ENCODE peak calls at places on chromosomes 5 and 9, in ten cellular contexts. One of them, this sample, is unnamed.

GRCh38 chr5:151213803-151214613 is 9.9 kb downstream of the CCDC69 start:
- DNase-seq in heart left ventricle: peak
- DNase-seq in tibial nerve: peak
- DNase-seq in CD4-positive, alpha-beta memory T cell: peak
- DNase-seq in NCI-H510A: no peak
- DNase-seq in neural progenitor cell: no peak
- DNase-seq in stimulated activated CD8-positive, alpha-beta memory T cell treated with anti-CD3 and anti-CD28 coated beads, Interleukin-15, amount 100 ng/mL, for 1 hour: peak
- DNase-seq in mucosa of descending colon: peak
- DNase-seq in activated CD4-positive, alpha-beta T cell treated with anti-CD3 and anti-CD28 coated beads for 4 hours: peak
- DNase-seq in HL-60: peak
- DNase-seq in this sample: peak

GRCh38 chr5:5229405-5229804 is 89.3 kb downstream of the ADAMTS16 start:
- DNase-seq in heart left ventricle: no peak
- DNase-seq in tibial nerve: no peak
- DNase-seq in CD4-positive, alpha-beta memory T cell: no peak
- DNase-seq in NCI-H510A: no peak
- DNase-seq in neural progenitor cell: no peak
- DNase-seq in stimulated activated CD8-positive, alpha-beta memory T cell treated with anti-CD3 and anti-CD28 coated beads, Interleukin-15, amount 100 ng/mL, for 1 hour: no peak
- DNase-seq in mucosa of descending colon: no peak
- DNase-seq in activated CD4-positive, alpha-beta T cell treated with anti-CD3 and anti-CD28 coated beads for 4 hours: no peak
- DNase-seq in HL-60: no peak
- DNase-seq in this sample: no peak

GRCh38 chr5:6183391-6184390 is 194.7 kb downstream of the MED10 start:
- DNase-seq in heart left ventricle: no peak
- DNase-seq in tibial nerve: no peak
- DNase-seq in CD4-positive, alpha-beta memory T cell: no peak
- DNase-seq in NCI-H510A: no peak
- DNase-seq in neural progenitor cell: no peak
- DNase-seq in stimulated activated CD8-positive, alpha-beta memory T cell treated with anti-CD3 and anti-CD28 coated beads, Interleukin-15, amount 100 ng/mL, for 1 hour: no peak
- DNase-seq in mucosa of descending colon: no peak
- DNase-seq in activated CD4-positive, alpha-beta T cell treated with anti-CD3 and anti-CD28 coated beads for 4 hours: no peak
- DNase-seq in HL-60: no peak
- DNase-seq in this sample: no peak

GRCh38 chr9:127686461-127687393 is 20.1 kb upstream of the CFAP157 start:
- DNase-seq in heart left ventricle: no peak
- DNase-seq in tibial nerve: no peak
- DNase-seq in CD4-positive, alpha-beta memory T cell: no peak
- DNase-seq in NCI-H510A: no peak
- DNase-seq in neural progenitor cell: no peak
- DNase-seq in stimulated activated CD8-positive, alpha-beta memory T cell treated with anti-CD3 and anti-CD28 coated beads, Interleukin-15, amount 100 ng/mL, for 1 hour: no peak
- DNase-seq in mucosa of descending colon: no peak
- DNase-seq in activated CD4-positive, alpha-beta T cell treated with anti-CD3 and anti-CD28 coated beads for 4 hours: no peak
- DNase-seq in HL-60: no peak
- DNase-seq in this sample: no peak

GRCh38 chr9:97873410-97873809 is 20.4 kb downstream of the FOXE1 start:
- DNase-seq in heart left ventricle: no peak
- DNase-seq in tibial nerve: no peak
- DNase-seq in CD4-positive, alpha-beta memory T cell: no peak
- DNase-seq in NCI-H510A: no peak
- DNase-seq in neural progenitor cell: no peak
- DNase-seq in stimulated activated CD8-positive, alpha-beta memory T cell treated with anti-CD3 and anti-CD28 coated beads, Interleukin-15, amount 100 ng/mL, for 1 hour: no peak
- DNase-seq in mucosa of descending colon: no peak
- DNase-seq in activated CD4-positive, alpha-beta T cell treated with anti-CD3 and anti-CD28 coated beads for 4 hours: no peak
- DNase-seq in HL-60: no peak
- DNase-seq in this sample: no peak

GRCh38 chr9:96769989-96770388 is 7.9 kb downstream of the ZNF510 start:
- DNase-seq in heart left ventricle: no peak
- DNase-seq in tibial nerve: no peak
- DNase-seq in CD4-positive, alpha-beta memory T cell: no peak
- DNase-seq in NCI-H510A: no peak
- DNase-seq in neural progenitor cell: no peak
- DNase-seq in stimulated activated CD8-positive, alpha-beta memory T cell treated with anti-CD3 and anti-CD28 coated beads, Interleukin-15, amount 100 ng/mL, for 1 hour: no peak
- DNase-seq in mucosa of descending colon: no peak
- DNase-seq in activated CD4-positive, alpha-beta T cell treated with anti-CD3 and anti-CD28 coated beads for 4 hours: no peak
- DNase-seq in HL-60: no peak
- DNase-seq in this sample: no peak

GRCh38 chr9:1235650-1236401 is 185.7 kb downstream of the DMRT2 start:
- DNase-seq in heart left ventricle: no peak
- DNase-seq in tibial nerve: no peak
- DNase-seq in CD4-positive, alpha-beta memory T cell: no peak
- DNase-seq in NCI-H510A: no peak
- DNase-seq in neural progenitor cell: no peak
- DNase-seq in stimulated activated CD8-positive, alpha-beta memory T cell treated with anti-CD3 and anti-CD28 coated beads, Interleukin-15, amount 100 ng/mL, for 1 hour: no peak
- DNase-seq in mucosa of descending colon: no peak
- DNase-seq in activated CD4-positive, alpha-beta T cell treated with anti-CD3 and anti-CD28 coated beads for 4 hours: no peak
- DNase-seq in HL-60: no peak
- DNase-seq in this sample: no peak

GRCh38 chr9:112288029-112288428 is 45.4 kb downstream of the PTBP3 start:
- DNase-seq in heart left ventricle: no peak
- DNase-seq in tibial nerve: no peak
- DNase-seq in CD4-positive, alpha-beta memory T cell: no peak
- DNase-seq in NCI-H510A: no peak
- DNase-seq in neural progenitor cell: no peak
- DNase-seq in stimulated activated CD8-positive, alpha-beta memory T cell treated with anti-CD3 and anti-CD28 coated beads, Interleukin-15, amount 100 ng/mL, for 1 hour: no peak
- DNase-seq in mucosa of descending colon: no peak
- DNase-seq in activated CD4-positive, alpha-beta T cell treated with anti-CD3 and anti-CD28 coated beads for 4 hours: no peak
- DNase-seq in HL-60: no peak
- DNase-seq in this sample: no peak

GRCh38 chr5:150540615-150541396 is 32.9 kb downstream of the NDST1 start:
- DNase-seq in heart left ventricle: peak
- DNase-seq in tibial nerve: no peak
- DNase-seq in CD4-positive, alpha-beta memory T cell: no peak
- DNase-seq in NCI-H510A: no peak
- DNase-seq in neural progenitor cell: no peak
- DNase-seq in stimulated activated CD8-positive, alpha-beta memory T cell treated with anti-CD3 and anti-CD28 coated beads, Interleukin-15, amount 100 ng/mL, for 1 hour: no peak
- DNase-seq in mucosa of descending colon: no peak
- DNase-seq in activated CD4-positive, alpha-beta T cell treated with anti-CD3 and anti-CD28 coated beads for 4 hours: no peak
- DNase-seq in HL-60: no peak
- DNase-seq in this sample: no peak

GRCh38 chr5:943874-944620 is 51.4 kb downstream of the TRIP13 start:
- DNase-seq in heart left ventricle: no peak
- DNase-seq in tibial nerve: no peak
- DNase-seq in CD4-positive, alpha-beta memory T cell: no peak
- DNase-seq in NCI-H510A: no peak
- DNase-seq in neural progenitor cell: no peak
- DNase-seq in stimulated activated CD8-positive, alpha-beta memory T cell treated with anti-CD3 and anti-CD28 coated beads, Interleukin-15, amount 100 ng/mL, for 1 hour: no peak
- DNase-seq in mucosa of descending colon: no peak
- DNase-seq in activated CD4-positive, alpha-beta T cell treated with anti-CD3 and anti-CD28 coated beads for 4 hours: no peak
- DNase-seq in HL-60: no peak
- DNase-seq in this sample: no peak

GRCh38 chr9:87464110-87464991 is 33.3 kb upstream of the DAPK1 start:
- DNase-seq in heart left ventricle: no peak
- DNase-seq in tibial nerve: no peak
- DNase-seq in CD4-positive, alpha-beta memory T cell: no peak
- DNase-seq in NCI-H510A: no peak
- DNase-seq in neural progenitor cell: no peak
- DNase-seq in stimulated activated CD8-positive, alpha-beta memory T cell treated with anti-CD3 and anti-CD28 coated beads, Interleukin-15, amount 100 ng/mL, for 1 hour: no peak
- DNase-seq in mucosa of descending colon: no peak
- DNase-seq in activated CD4-positive, alpha-beta T cell treated with anti-CD3 and anti-CD28 coated beads for 4 hours: no peak
- DNase-seq in HL-60: no peak
- DNase-seq in this sample: peak

GRCh38 chr5:43664641-43665040 is 61.7 kb downstream of the NNT start:
- DNase-seq in heart left ventricle: no peak
- DNase-seq in tibial nerve: no peak
- DNase-seq in CD4-positive, alpha-beta memory T cell: no peak
- DNase-seq in NCI-H510A: no peak
- DNase-seq in neural progenitor cell: no peak
- DNase-seq in stimulated activated CD8-positive, alpha-beta memory T cell treated with anti-CD3 and anti-CD28 coated beads, Interleukin-15, amount 100 ng/mL, for 1 hour: no peak
- DNase-seq in mucosa of descending colon: no peak
- DNase-seq in activated CD4-positive, alpha-beta T cell treated with anti-CD3 and anti-CD28 coated beads for 4 hours: no peak
- DNase-seq in HL-60: no peak
- DNase-seq in this sample: no peak

GRCh38 chr5:18314192-18314778 is 680.0 kb downstream of the TAF11L14 start:
- DNase-seq in heart left ventricle: no peak
- DNase-seq in tibial nerve: no peak
- DNase-seq in CD4-positive, alpha-beta memory T cell: no peak
- DNase-seq in NCI-H510A: no peak
- DNase-seq in neural progenitor cell: peak
- DNase-seq in stimulated activated CD8-positive, alpha-beta memory T cell treated with anti-CD3 and anti-CD28 coated beads, Interleukin-15, amount 100 ng/mL, for 1 hour: no peak
- DNase-seq in mucosa of descending colon: no peak
- DNase-seq in activated CD4-positive, alpha-beta T cell treated with anti-CD3 and anti-CD28 coated beads for 4 hours: no peak
- DNase-seq in HL-60: no peak
- DNase-seq in this sample: peak

GRCh38 chr9:133534346-133535284 is at the start of gene ADAMTSL2:
- DNase-seq in heart left ventricle: peak
- DNase-seq in tibial nerve: no peak
- DNase-seq in CD4-positive, alpha-beta memory T cell: no peak
- DNase-seq in NCI-H510A: peak
- DNase-seq in neural progenitor cell: peak
- DNase-seq in stimulated activated CD8-positive, alpha-beta memory T cell treated with anti-CD3 and anti-CD28 coated beads, Interleukin-15, amount 100 ng/mL, for 1 hour: peak
- DNase-seq in mucosa of descending colon: peak
- DNase-seq in activated CD4-positive, alpha-beta T cell treated with anti-CD3 and anti-CD28 coated beads for 4 hours: peak
- DNase-seq in HL-60: no peak
- DNase-seq in this sample: peak

GRCh38 chr5:119255571-119256356 is 100.1 kb upstream of the TNFAIP8 start:
- DNase-seq in heart left ventricle: no peak
- DNase-seq in tibial nerve: no peak
- DNase-seq in CD4-positive, alpha-beta memory T cell: no peak
- DNase-seq in NCI-H510A: no peak
- DNase-seq in neural progenitor cell: no peak
- DNase-seq in stimulated activated CD8-positive, alpha-beta memory T cell treated with anti-CD3 and anti-CD28 coated beads, Interleukin-15, amount 100 ng/mL, for 1 hour: no peak
- DNase-seq in mucosa of descending colon: peak
- DNase-seq in activated CD4-positive, alpha-beta T cell treated with anti-CD3 and anti-CD28 coated beads for 4 hours: no peak
- DNase-seq in HL-60: no peak
- DNase-seq in this sample: no peak

GRCh38 chr5:79835220-79835714 is 145.6 kb downstream of the CMYA5 start:
- DNase-seq in heart left ventricle: no peak
- DNase-seq in tibial nerve: no peak
- DNase-seq in CD4-positive, alpha-beta memory T cell: no peak
- DNase-seq in NCI-H510A: no peak
- DNase-seq in neural progenitor cell: no peak
- DNase-seq in stimulated activated CD8-positive, alpha-beta memory T cell treated with anti-CD3 and anti-CD28 coated beads, Interleukin-15, amount 100 ng/mL, for 1 hour: no peak
- DNase-seq in mucosa of descending colon: no peak
- DNase-seq in activated CD4-positive, alpha-beta T cell treated with anti-CD3 and anti-CD28 coated beads for 4 hours: no peak
- DNase-seq in HL-60: no peak
- DNase-seq in this sample: no peak

GRCh38 chr9:87342743-87343142 is 154.9 kb upstream of the DAPK1 start:
- DNase-seq in heart left ventricle: peak
- DNase-seq in tibial nerve: peak
- DNase-seq in CD4-positive, alpha-beta memory T cell: no peak
- DNase-seq in NCI-H510A: no peak
- DNase-seq in neural progenitor cell: no peak
- DNase-seq in stimulated activated CD8-positive, alpha-beta memory T cell treated with anti-CD3 and anti-CD28 coated beads, Interleukin-15, amount 100 ng/mL, for 1 hour: no peak
- DNase-seq in mucosa of descending colon: no peak
- DNase-seq in activated CD4-positive, alpha-beta T cell treated with anti-CD3 and anti-CD28 coated beads for 4 hours: no peak
- DNase-seq in HL-60: no peak
- DNase-seq in this sample: no peak

GRCh38 chr5:124436294-124436693 is 310.1 kb downstream of the ZNF608 start:
- DNase-seq in heart left ventricle: no peak
- DNase-seq in tibial nerve: no peak
- DNase-seq in CD4-positive, alpha-beta memory T cell: no peak
- DNase-seq in NCI-H510A: no peak
- DNase-seq in neural progenitor cell: no peak
- DNase-seq in stimulated activated CD8-positive, alpha-beta memory T cell treated with anti-CD3 and anti-CD28 coated beads, Interleukin-15, amount 100 ng/mL, for 1 hour: no peak
- DNase-seq in mucosa of descending colon: no peak
- DNase-seq in activated CD4-positive, alpha-beta T cell treated with anti-CD3 and anti-CD28 coated beads for 4 hours: no peak
- DNase-seq in HL-60: no peak
- DNase-seq in this sample: no peak

GRCh38 chr9:70557665-70558419 is 143.4 kb upstream of the KLF9 start:
- DNase-seq in heart left ventricle: no peak
- DNase-seq in tibial nerve: no peak
- DNase-seq in CD4-positive, alpha-beta memory T cell: no peak
- DNase-seq in NCI-H510A: no peak
- DNase-seq in neural progenitor cell: no peak
- DNase-seq in stimulated activated CD8-positive, alpha-beta memory T cell treated with anti-CD3 and anti-CD28 coated beads, Interleukin-15, amount 100 ng/mL, for 1 hour: no peak
- DNase-seq in mucosa of descending colon: no peak
- DNase-seq in activated CD4-positive, alpha-beta T cell treated with anti-CD3 and anti-CD28 coated beads for 4 hours: no peak
- DNase-seq in HL-60: no peak
- DNase-seq in this sample: no peak

GRCh38 chr9:124242331-124243194 is 15.2 kb upstream of the NEK6 start:
- DNase-seq in heart left ventricle: peak
- DNase-seq in tibial nerve: no peak
- DNase-seq in CD4-positive, alpha-beta memory T cell: no peak
- DNase-seq in NCI-H510A: no peak
- DNase-seq in neural progenitor cell: peak
- DNase-seq in stimulated activated CD8-positive, alpha-beta memory T cell treated with anti-CD3 and anti-CD28 coated beads, Interleukin-15, amount 100 ng/mL, for 1 hour: no peak
- DNase-seq in mucosa of descending colon: peak
- DNase-seq in activated CD4-positive, alpha-beta T cell treated with anti-CD3 and anti-CD28 coated beads for 4 hours: no peak
- DNase-seq in HL-60: peak
- DNase-seq in this sample: no peak

GRCh38 chr9:126443144-126443543 is 116.5 kb downstream of the MVB12B start:
- DNase-seq in heart left ventricle: no peak
- DNase-seq in tibial nerve: no peak
- DNase-seq in CD4-positive, alpha-beta memory T cell: no peak
- DNase-seq in NCI-H510A: no peak
- DNase-seq in neural progenitor cell: no peak
- DNase-seq in stimulated activated CD8-positive, alpha-beta memory T cell treated with anti-CD3 and anti-CD28 coated beads, Interleukin-15, amount 100 ng/mL, for 1 hour: no peak
- DNase-seq in mucosa of descending colon: no peak
- DNase-seq in activated CD4-positive, alpha-beta T cell treated with anti-CD3 and anti-CD28 coated beads for 4 hours: no peak
- DNase-seq in HL-60: no peak
- DNase-seq in this sample: no peak

GRCh38 chr5:149426931-149427330 is 47.8 kb upstream of the IL17B start:
- DNase-seq in heart left ventricle: no peak
- DNase-seq in tibial nerve: no peak
- DNase-seq in CD4-positive, alpha-beta memory T cell: no peak
- DNase-seq in NCI-H510A: no peak
- DNase-seq in neural progenitor cell: no peak
- DNase-seq in stimulated activated CD8-positive, alpha-beta memory T cell treated with anti-CD3 and anti-CD28 coated beads, Interleukin-15, amount 100 ng/mL, for 1 hour: no peak
- DNase-seq in mucosa of descending colon: no peak
- DNase-seq in activated CD4-positive, alpha-beta T cell treated with anti-CD3 and anti-CD28 coated beads for 4 hours: no peak
- DNase-seq in HL-60: no peak
- DNase-seq in this sample: no peak

GRCh38 chr9:79353856-79354520 is 217.8 kb upstream of the TLE4 start:
- DNase-seq in heart left ventricle: no peak
- DNase-seq in tibial nerve: no peak
- DNase-seq in CD4-positive, alpha-beta memory T cell: no peak
- DNase-seq in NCI-H510A: no peak
- DNase-seq in neural progenitor cell: no peak
- DNase-seq in stimulated activated CD8-positive, alpha-beta memory T cell treated with anti-CD3 and anti-CD28 coated beads, Interleukin-15, amount 100 ng/mL, for 1 hour: no peak
- DNase-seq in mucosa of descending colon: no peak
- DNase-seq in activated CD4-positive, alpha-beta T cell treated with anti-CD3 and anti-CD28 coated beads for 4 hours: no peak
- DNase-seq in HL-60: no peak
- DNase-seq in this sample: no peak

GRCh38 chr9:133478851-133479711 is at the start of gene SLC2A6:
- DNase-seq in heart left ventricle: peak
- DNase-seq in tibial nerve: peak
- DNase-seq in CD4-positive, alpha-beta memory T cell: peak
- DNase-seq in NCI-H510A: peak
- DNase-seq in neural progenitor cell: peak
- DNase-seq in stimulated activated CD8-positive, alpha-beta memory T cell treated with anti-CD3 and anti-CD28 coated beads, Interleukin-15, amount 100 ng/mL, for 1 hour: peak
- DNase-seq in mucosa of descending colon: peak
- DNase-seq in activated CD4-positive, alpha-beta T cell treated with anti-CD3 and anti-CD28 coated beads for 4 hours: peak
- DNase-seq in HL-60: peak
- DNase-seq in this sample: peak

GRCh38 chr5:75366787-75367186 is 29.8 kb downstream of the HMGCR start:
- DNase-seq in heart left ventricle: no peak
- DNase-seq in tibial nerve: no peak
- DNase-seq in CD4-positive, alpha-beta memory T cell: no peak
- DNase-seq in NCI-H510A: no peak
- DNase-seq in neural progenitor cell: no peak
- DNase-seq in stimulated activated CD8-positive, alpha-beta memory T cell treated with anti-CD3 and anti-CD28 coated beads, Interleukin-15, amount 100 ng/mL, for 1 hour: no peak
- DNase-seq in mucosa of descending colon: no peak
- DNase-seq in activated CD4-positive, alpha-beta T cell treated with anti-CD3 and anti-CD28 coated beads for 4 hours: no peak
- DNase-seq in HL-60: no peak
- DNase-seq in this sample: peak

GRCh38 chr5:149737355-149737754 is 7.2 kb downstream of the PPARGC1B start:
- DNase-seq in heart left ventricle: no peak
- DNase-seq in tibial nerve: no peak
- DNase-seq in CD4-positive, alpha-beta memory T cell: no peak
- DNase-seq in NCI-H510A: no peak
- DNase-seq in neural progenitor cell: no peak
- DNase-seq in stimulated activated CD8-positive, alpha-beta memory T cell treated with anti-CD3 and anti-CD28 coated beads, Interleukin-15, amount 100 ng/mL, for 1 hour: no peak
- DNase-seq in mucosa of descending colon: no peak
- DNase-seq in activated CD4-positive, alpha-beta T cell treated with anti-CD3 and anti-CD28 coated beads for 4 hours: no peak
- DNase-seq in HL-60: no peak
- DNase-seq in this sample: no peak

GRCh38 chr5:32499261-32499660 is 54.7 kb upstream of the ZFR start:
- DNase-seq in heart left ventricle: no peak
- DNase-seq in tibial nerve: no peak
- DNase-seq in CD4-positive, alpha-beta memory T cell: no peak
- DNase-seq in NCI-H510A: no peak
- DNase-seq in neural progenitor cell: no peak
- DNase-seq in stimulated activated CD8-positive, alpha-beta memory T cell treated with anti-CD3 and anti-CD28 coated beads, Interleukin-15, amount 100 ng/mL, for 1 hour: no peak
- DNase-seq in mucosa of descending colon: no peak
- DNase-seq in activated CD4-positive, alpha-beta T cell treated with anti-CD3 and anti-CD28 coated beads for 4 hours: no peak
- DNase-seq in HL-60: no peak
- DNase-seq in this sample: no peak

This sample was measured in GM13977.